ENCODE peak calls at places on chromosomes 13 and 19, in four cellular contexts. E, U, O and B are unnamed samples.

GRCh38 chr13:88800505-88800904 is 1129.3 kb downstream of the SLITRK5 start:
- DNase-seq in E (no peak), U (no peak), O (no peak), B (no peak)

GRCh38 chr13:77876176-77876575 is 42.5 kb downstream of the EDNRB start:
- DNase-seq in E (no peak), U (no peak), O (no peak), B (no peak)

GRCh38 chr13:48636550-48636949 is 17.2 kb upstream of the CYSLTR2 start:
- DNase-seq in E (no peak), U (no peak), O (no peak), B (no peak)

GRCh38 chr13:98301721-98302120 is 124.7 kb upstream of the RNF113B start:
- DNase-seq in E (no peak), U (no peak), O (no peak), B (no peak)

GRCh38 chr19:29385191-29385795 is 140.5 kb upstream of the VSTM2B start:
- DNase-seq in E (no peak), U (no peak), O (no peak), B (no peak)

GRCh38 chr19:46221981-46222610 is 7.4 kb upstream of the IGFL1 start:
- DNase-seq in E (no peak), U (peak), O (no peak), B (no peak)

GRCh38 chr13:76836311-76836710 is 49.9 kb downstream of the KCTD12 start:
- DNase-seq in E (no peak), U (no peak), O (no peak), B (no peak)

GRCh38 chr19:12987781-12988180 is 7.5 kb upstream of the NFIX start:
- DNase-seq in E (no peak), U (no peak), O (no peak), B (no peak)

GRCh38 chr19:38388310-38389100 is at the start of gene SPRED3:
- DNase-seq in E (no peak), U (peak), O (no peak), B (peak)

GRCh38 chr19:57802269-57802668 is 12.4 kb downstream of the ZNF552 start:
- DNase-seq in E (no peak), U (peak), O (no peak), B (no peak)

DNA sequence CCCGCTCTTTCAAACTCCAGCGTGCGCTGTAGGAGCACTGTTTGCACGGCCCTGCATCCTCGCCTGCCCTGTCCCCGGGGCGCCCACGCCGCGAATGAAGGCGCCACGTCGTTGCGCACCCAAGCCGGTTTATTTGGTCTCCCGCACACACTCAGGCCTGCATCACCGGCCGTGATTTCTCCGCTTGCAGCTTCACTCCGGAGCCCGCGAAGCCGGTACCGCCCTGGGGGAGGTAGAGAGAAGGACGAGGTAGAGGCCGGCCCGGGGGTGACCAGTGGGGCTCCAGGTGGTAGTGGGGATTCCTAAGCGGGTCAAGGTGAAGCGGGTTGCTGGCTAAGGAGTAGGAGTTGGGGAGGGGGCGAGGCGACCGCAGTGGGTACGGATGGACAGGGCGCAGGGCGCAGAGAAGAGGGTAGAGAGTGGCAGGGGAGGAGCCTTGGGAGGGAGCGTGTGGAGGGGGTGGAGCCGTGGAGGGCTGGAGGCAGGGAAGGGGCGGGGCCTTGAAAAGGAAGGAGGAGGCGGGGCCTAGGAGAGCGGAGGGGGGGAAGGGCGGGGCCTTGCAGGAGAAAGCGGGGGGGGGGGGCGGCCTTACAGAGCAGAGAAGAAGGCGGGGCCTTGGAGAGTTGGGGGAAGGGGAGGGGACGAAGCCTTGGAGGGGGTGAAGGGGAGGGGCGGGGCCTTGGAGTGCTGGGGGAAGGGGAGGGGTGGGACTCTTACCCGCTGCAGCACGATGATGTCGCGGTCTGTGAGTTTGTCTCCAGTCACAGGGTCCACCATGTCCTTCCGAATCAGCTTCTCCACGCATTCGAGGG is 24.6 kb downstream of the NOSIP start:
- DNase-seq in E (no peak), U (peak), O (no peak), B (peak)
- TF ChIP-seq NR2C2 in E (no peak), U (no peak), O (no peak), B (no peak)

GRCh38 chr19:48501961-48502719 is 9.5 kb downstream of the LMTK3 start:
- DNase-seq in E (peak), U (peak), O (peak), B (peak)
- TF ChIP-seq NR2C2 in E (no peak), U (no peak), O (no peak), B (no peak)

GRCh38 chr19:3116621-3117020 is 19.2 kb upstream of the GNA15 start:
- DNase-seq in E (no peak), U (no peak), O (no peak), B (no peak)
- TF ChIP-seq NR2C2 in E (no peak), U (no peak), O (no peak), B (no peak)

GRCh38 chr13:51267581-51267980 is 45.4 kb downstream of the FAM124A start:
- DNase-seq in E (no peak), U (no peak), O (no peak), B (no peak)

GRCh38 chr13:51270606-51271005 is 48.4 kb downstream of the FAM124A start:
- DNase-seq in E (no peak), U (no peak), O (no peak), B (no peak)

GRCh38 chr13:51271008-51271407 is 48.8 kb downstream of the FAM124A start:
- DNase-seq in E (no peak), U (no peak), O (no peak), B (no peak)

GRCh38 chr13:51266642-51267041 is 44.4 kb downstream of the FAM124A start:
- DNase-seq in E (no peak), U (no peak), O (no peak), B (no peak)

GRCh38 chr13:51269039-51269438 is 46.8 kb downstream of the FAM124A start:
- DNase-seq in E (no peak), U (no peak), O (no peak), B (no peak)
- TF ChIP-seq NR2C2 in E (no peak), U (no peak), O (no peak), B (no peak)

DNA sequence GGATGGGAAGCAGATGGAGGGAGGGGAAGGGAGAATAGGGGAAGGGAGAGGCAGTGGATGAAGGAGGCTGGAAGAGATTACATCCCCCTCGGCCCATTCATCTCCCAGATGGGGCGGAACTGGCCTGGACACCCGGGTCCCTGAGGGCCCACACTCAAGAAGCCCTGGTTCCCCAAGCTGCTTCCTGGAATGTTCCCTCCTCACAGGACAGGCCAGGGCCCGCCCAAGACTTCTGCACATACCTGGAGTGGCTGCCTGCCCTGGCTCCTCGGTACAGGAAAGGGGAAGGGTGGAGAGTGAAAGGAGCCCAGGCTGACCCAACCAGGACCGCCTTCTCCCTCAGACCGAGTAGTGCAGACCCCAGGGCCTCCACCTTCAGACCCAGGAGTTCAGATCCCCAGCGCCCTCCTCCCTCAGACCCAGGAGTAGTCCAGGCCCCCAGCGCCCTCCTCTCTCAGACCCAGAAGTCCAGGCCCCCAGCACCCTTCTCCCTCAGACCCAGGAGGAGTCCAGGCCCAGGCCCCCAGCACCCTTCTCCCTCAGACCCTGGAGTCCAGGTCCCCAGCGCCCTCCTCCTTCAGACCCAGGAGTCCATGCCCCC is 489 bp downstream of the NTF4 start:
- DNase-seq in E (no peak), U (peak), O (no peak), B (no peak)
- TF ChIP-seq NR2C2 in E (no peak), U (no peak), O (no peak), B (no peak)

DNA sequence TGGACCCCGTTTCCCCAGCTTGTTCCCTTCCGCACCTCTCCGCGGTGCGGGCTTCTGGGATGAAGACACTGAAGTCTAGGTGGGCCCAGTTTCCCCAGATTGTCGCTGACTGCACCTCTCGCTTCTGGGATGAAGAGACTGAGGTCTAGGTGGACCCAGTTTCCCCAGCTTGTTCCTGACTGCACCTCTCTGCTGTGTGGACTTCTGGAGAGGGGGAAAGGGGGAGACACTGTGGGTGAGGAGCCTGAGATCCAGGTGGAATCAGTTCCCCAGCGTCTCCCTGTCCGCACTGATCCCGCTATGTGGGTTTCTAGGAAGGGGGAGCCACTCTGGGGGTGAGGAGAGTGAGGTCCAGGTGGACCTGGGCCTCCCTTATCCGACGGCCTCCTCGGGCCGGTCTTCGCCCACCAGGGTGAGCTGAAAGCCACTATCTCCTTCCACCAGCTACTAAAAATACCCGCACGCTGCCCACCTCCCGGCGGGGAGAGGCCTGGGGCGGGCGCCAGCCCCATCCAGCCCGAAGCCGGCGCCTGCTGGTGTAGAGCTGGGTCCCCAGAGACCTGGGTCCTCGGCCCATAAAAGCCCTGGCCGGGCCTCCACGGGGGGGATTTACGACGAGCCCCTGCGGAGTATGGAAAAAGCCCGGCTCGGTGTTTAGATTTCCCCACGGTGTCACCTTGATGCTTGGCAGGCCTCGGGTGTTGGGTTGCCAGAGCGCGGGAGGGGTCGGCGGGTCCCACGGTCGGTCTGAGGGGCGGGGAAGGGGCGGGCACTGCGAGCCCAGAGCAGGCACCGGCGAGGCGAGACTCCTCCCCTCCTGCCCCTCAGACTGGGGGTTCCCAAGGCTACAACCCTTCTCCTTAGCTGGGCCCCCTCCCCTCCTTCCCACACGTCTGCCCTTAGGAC is 10.6 kb downstream of the FUT6 start:
- DNase-seq in E (no peak), U (peak), O (no peak), B (peak)
- TF ChIP-seq NR2C2 in E (no peak), U (no peak), O (no peak), B (no peak)

GRCh38 chr13:26011208-26011573 is 40.6 kb downstream of the SHISA2 start:
- DNase-seq in E (no peak), U (no peak), O (no peak), B (no peak)
- TF ChIP-seq NR2C2 in E (no peak), U (no peak), O (no peak), B (no peak)

GRCh38 chr13:113666951-113667701 is at the start of gene GRK1:
- DNase-seq in E (no peak), U (peak), O (no peak), B (no peak)
- TF ChIP-seq NR2C2 in E (no peak), U (no peak), O (no peak), B (no peak)

GRCh38 chr13:103788061-103788652 is 721.9 kb upstream of the SLC10A2 start:
- DNase-seq in E (no peak), U (peak), O (no peak), B (no peak)
- TF ChIP-seq NR2C2 in E (no peak), U (no peak), O (no peak), B (no peak)